ENCODE peak calls at places on chromosomes 3 and 15, in six cellular contexts. Z, H, R, M, E and Q are unnamed samples.

GRCh38 chr3:63768415-63768814 is 50.7 kb upstream of the C3orf49 start:
- DNase-seq in Z (no peak), M (no peak), R (no peak), E (no peak), H (no peak), Q (no peak)

GRCh38 chr3:42300013-42300412 is 34.0 kb upstream of the CCK start:
- DNase-seq in Z (no peak), M (peak), H (peak), E (no peak), R (no peak), Q (peak)

GRCh38 chr15:70291295-70291694 is 193.6 kb upstream of the TLE3 start:
- DNase-seq in M (no peak), E (no peak), Z (no peak), R (no peak), H (no peak), Q (no peak)

GRCh38 chr15:67850995-67851535 is 11.2 kb upstream of the RNU6-1 start:
- DNase-seq in M (no peak), E (peak), R (no peak), Z (no peak), H (peak), Q (no peak)

GRCh38 chr3:69085543-69086132 is 901 bp downstream of the ARL6IP5 start:
- DNase-seq in R (no peak), E (no peak), Z (peak), M (peak), H (no peak), Q (no peak)

GRCh38 chr15:54560417-54560816 is 582.2 kb downstream of the UNC13C start:
- DNase-seq in Z (no peak), R (no peak), E (no peak), M (no peak), H (no peak), Q (no peak)

GRCh38 chr15:95624100-95624499 is 706.4 kb upstream of the NR2F2 start:
- DNase-seq in E (no peak), R (no peak), Z (no peak), H (no peak), M (no peak), Q (no peak)

GRCh38 chr3:87276484-87276883 is at the start of gene POU1F1:
- DNase-seq in M (no peak), E (no peak), H (no peak), Z (no peak), R (no peak), Q (no peak)

GRCh38 chr3:139758654-139759291 is 81.0 kb upstream of the NMNAT3 start:
- DNase-seq in H (no peak), R (no peak), M (no peak), Z (no peak), E (no peak), Q (no peak)

GRCh38 chr3:67641451-67641850 is 13.0 kb downstream of the SUCLG2 start:
- DNase-seq in R (no peak), E (no peak), M (no peak), H (no peak), Z (no peak), Q (no peak)

GRCh38 chr3:40465456-40465855 is 8.3 kb downstream of the RPL14 start:
- DNase-seq in M (no peak), R (no peak), Z (no peak), H (no peak), E (no peak), Q (no peak)

GRCh38 chr3:145422541-145422940 is 738.4 kb downstream of the PLOD2 start:
- DNase-seq in M (no peak), R (no peak), Z (no peak), E (no peak), H (no peak), Q (no peak)

GRCh38 chr15:86664581-86664980 is 584.9 kb downstream of the AGBL1 start:
- DNase-seq in M (no peak), R (no peak), Z (no peak), H (no peak), E (no peak), Q (no peak)

GRCh38 chr15:57591237-57591821 is 375 bp upstream of the MYZAP start:
- DNase-seq in H (no peak), R (no peak), Z (no peak), M (no peak), E (no peak), Q (no peak)

GRCh38 chr3:195015021-195015420 is 255.9 kb downstream of the XXYLT1 start:
- DNase-seq in Z (no peak), R (no peak), E (no peak), H (no peak), M (no peak), Q (no peak)

GRCh38 chr3:108006077-108006675 is 84.7 kb downstream of the CD47 start:
- DNase-seq in H (peak), E (no peak), R (no peak), M (peak), Z (peak), Q (no peak)

GRCh38 chr15:85897207-85897817 is 102.6 kb upstream of the KLHL25 start:
- DNase-seq in R (no peak), Z (no peak), H (no peak), E (no peak), M (no peak), Q (no peak)

GRCh38 chr3:167346171-167346570 is 33.9 kb downstream of the ZBBX start:
- DNase-seq in M (no peak), E (no peak), R (no peak), H (no peak), Z (no peak), Q (no peak)

GRCh38 chr3:109336272-109336957 is 931 bp downstream of the DPPA4 start:
- DNase-seq in R (no peak), E (no peak), M (no peak), Z (no peak), H (no peak), Q (no peak)

GRCh38 chr15:49832421-49832980 is 211.7 kb downstream of the DTWD1 start:
- DNase-seq in H (peak), E (no peak), R (peak), M (peak), Z (peak), Q (peak)

DNA sequence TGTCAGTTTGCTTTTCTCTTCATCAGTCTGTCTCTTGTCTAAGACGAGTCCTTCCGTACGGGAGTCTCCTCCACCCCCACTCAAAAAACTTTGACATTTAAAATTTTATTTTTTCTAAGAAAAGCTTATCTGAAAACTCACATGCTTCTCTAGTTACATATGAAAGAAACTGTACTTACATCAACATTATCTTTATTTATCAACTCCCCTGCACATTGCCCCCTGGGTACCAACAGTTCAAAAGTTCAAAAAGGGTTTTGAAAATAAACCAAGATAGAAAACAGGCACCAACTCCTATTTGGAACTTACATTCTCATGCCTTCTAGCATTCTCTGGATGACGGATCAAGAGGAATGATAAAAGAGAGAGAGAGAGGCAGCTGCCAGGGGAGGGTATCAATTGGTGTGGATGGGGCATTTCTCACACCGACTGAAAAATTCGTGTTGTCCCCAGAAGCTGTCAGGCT is 182.5 kb downstream of the FOXP1 start:
- DNase-seq in E (no peak), H (peak), Z (peak), R (no peak), M (peak), Q (no peak)
- H3K4me3 ChIP-seq in E (no peak), H (no peak), Z (no peak), R (no peak), M (no peak), Q (no peak)

GRCh38 chr3:175692256-175692655 is 833.1 kb downstream of the NAALADL2 start:
- DNase-seq in H (no peak), R (no peak), M (no peak), E (no peak), Z (no peak), Q (no peak)
- TF ChIP-seq MAX in H (no peak), R (no peak), M (no peak), E (no peak), Z (no peak), Q (no peak)

DNA sequence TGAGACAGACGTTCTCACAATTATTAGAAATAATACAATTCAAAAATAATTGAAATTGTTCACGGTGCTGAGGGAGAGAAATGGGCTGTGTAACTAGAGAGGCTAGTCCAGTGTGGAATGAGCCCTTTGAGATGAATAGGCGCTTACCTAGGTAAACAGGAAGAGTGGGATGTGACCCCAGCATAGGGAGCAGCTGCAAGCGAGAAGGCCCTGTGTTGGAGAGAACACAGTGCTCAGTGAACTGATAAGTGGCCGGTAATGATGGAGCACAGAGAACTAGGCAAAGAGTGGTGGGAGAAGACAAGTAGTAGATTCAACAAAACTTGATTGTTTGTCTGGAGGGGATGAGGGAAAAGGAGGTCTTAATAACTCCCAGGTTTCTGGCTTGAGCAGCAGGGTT is 103.9 kb downstream of the HCN4 start:
- DNase-seq in Z (no peak), M (no peak), H (no peak), E (no peak), R (no peak), Q (no peak)
- TF ChIP-seq USF2 in Z (no peak), M (no peak), H (no peak), E (no peak), R (no peak), Q (no peak)

GRCh38 chr3:123750209-123750608 is 133.9 kb downstream of the MYLK start:
- DNase-seq in H (no peak), M (no peak), Z (no peak), E (no peak), R (no peak), Q (no peak)
- H3K4me3 ChIP-seq in H (no peak), M (no peak), Z (no peak), E (no peak), R (no peak), Q (no peak)

GRCh38 chr3:98563661-98564281 is 29.6 kb downstream of the CPOX start:
- DNase-seq in H (no peak), Z (no peak), E (no peak), M (no peak), R (no peak), Q (no peak)
- TF ChIP-seq MAX in H (no peak), Z (no peak), E (no peak), M (no peak), R (no peak), Q (no peak)

GRCh38 chr3:8857720-8858367 is 88.4 kb upstream of the OXTR start:
- DNase-seq in E (no peak), R (no peak), H (no peak), M (peak), Z (no peak), Q (no peak)
- TF ChIP-seq USF2 in E (no peak), R (no peak), H (no peak), M (peak), Z (no peak), Q (no peak)

GRCh38 chr15:31156226-31156625 is 54.7 kb upstream of the TRPM1 start:
- DNase-seq in Z (no peak), R (no peak), H (no peak), E (no peak), M (no peak), Q (no peak)

GRCh38 chr15:31156808-31157207 is 55.3 kb upstream of the TRPM1 start:
- DNase-seq in M (no peak), R (no peak), H (no peak), E (no peak), Z (no peak), Q (no peak)

GRCh38 chr15:31153531-31153930 is 52.0 kb upstream of the TRPM1 start:
- DNase-seq in E (no peak), Z (no peak), H (no peak), R (no peak), M (no peak), Q (no peak)

GRCh38 chr15:31157644-31158069 is 56.1 kb upstream of the TRPM1 start:
- DNase-seq in M (no peak), E (no peak), R (no peak), H (peak), Z (no peak), Q (peak)

GRCh38 chr15:31155136-31155535 is 53.6 kb upstream of the TRPM1 start:
- DNase-seq in Z (no peak), R (no peak), H (no peak), M (no peak), E (no peak), Q (no peak)
- H3K4me3 ChIP-seq in Z (no peak), R (no peak), H (no peak), M (no peak), E (no peak), Q (no peak)